ENCODE peak calls at places on chromosomes 13 and 19, in four cellular contexts. G is heart right ventricle; E is activated CD4-positive, alpha-beta T cell treated with anti-CD3 and anti-CD28 coated beads, Interleukin-2, amount 10 ng/mL, durations not matched to agents 24 days and 14 days; T is activated B cell treated with CpG ODN at 0.5 μM for 24 hours. O is an unnamed sample.

GRCh38 chr13:62375653-62376052 is 960.0 kb upstream of the PCDH20 start:
- DNase-seq in G (no peak), E (no peak), T (no peak), O (no peak)

GRCh38 chr19:13744179-13744578 is 20.1 kb upstream of the MRI1 start:
- DNase-seq in G (no peak), E (no peak), T (no peak), O (peak)

GRCh38 chr13:43364210-43365041 is 341.0 kb downstream of the DNAJC15 start:
- DNase-seq in G (no peak), E (no peak), T (no peak), O (no peak)

GRCh38 chr19:49877879-49878743 is 609 bp downstream of the TBC1D17 start:
- DNase-seq in G (peak), E (peak), T (no peak), O (peak)

GRCh38 chr19:1269478-1270167 is 491 bp downstream of the CIRBP start:
- DNase-seq in G (peak), E (peak), T (peak), O (peak)

GRCh38 chr13:30355405-30355741 is 48.0 kb upstream of the KATNAL1 start:
- DNase-seq in G (peak), E (no peak), T (peak), O (no peak)

GRCh38 chr13:75425216-75426009 is 56.6 kb downstream of the TBC1D4 start:
- DNase-seq in G (no peak), E (no peak), T (no peak), O (peak)

GRCh38 chr19:38013913-38014575 is 107.0 kb downstream of the SIPA1L3 start:
- DNase-seq in G (no peak), E (no peak), T (no peak), O (no peak)

GRCh38 chr13:35789335-35790166 is 313.1 kb upstream of the MAB21L1 start:
- DNase-seq in G (no peak), E (no peak), T (no peak), O (peak)

GRCh38 chr13:74465279-74465678 is 331.1 kb upstream of the KLF12 start:
- DNase-seq in G (no peak), E (no peak), T (no peak), O (no peak)

GRCh38 chr13:23695711-23696512 is 125.7 kb downstream of the TNFRSF19 start:
- DNase-seq in G (peak), E (peak), T (peak), O (no peak)

GRCh38 chr13:70841240-70842061 is 733.2 kb upstream of the KLHL1 start:
- DNase-seq in G (no peak), E (no peak), T (no peak), O (no peak)

GRCh38 chr13:90951663-90952062 is 395.8 kb upstream of the MIR17HG start:
- DNase-seq in G (no peak), E (no peak), T (no peak), O (no peak)

GRCh38 chr13:111341886-111342285 is 21.4 kb downstream of the TEX29 start:
- DNase-seq in G (no peak), E (no peak), T (no peak), O (no peak)

GRCh38 chr13:112103971-112104872 is 37.3 kb downstream of the SOX1 start:
- DNase-seq in G (no peak), E (no peak), T (no peak), O (no peak)

GRCh38 chr19:41575998-41576397 is at the start of gene CEACAM21:
- DNase-seq in G (peak), E (peak), T (peak), O (peak)

GRCh38 chr13:51122868-51123267 is 11.8 kb upstream of the C13orf42 start:
- DNase-seq in G (no peak), E (no peak), T (no peak), O (no peak)

GRCh38 chr13:98688373-98688772 is 64.1 kb downstream of the SLC15A1 start:
- DNase-seq in G (no peak), E (no peak), T (no peak), O (no peak)

GRCh38 chr19:30788105-30788765 is 416.1 kb downstream of the ZNF536 start:
- DNase-seq in G (no peak), E (peak), T (no peak), O (no peak)

GRCh38 chr13:41550239-41550638 is 92.9 kb downstream of the RGCC start:
- DNase-seq in G (no peak), E (no peak), T (no peak), O (no peak)

GRCh38 chr13:100941811-100942361 is 267.3 kb upstream of the TMTC4 start:
- DNase-seq in G (no peak), E (no peak), T (no peak), O (no peak)

GRCh38 chr19:33156354-33156753 is 24.4 kb downstream of the WDR88 start:
- DNase-seq in G (no peak), E (no peak), T (no peak), O (peak)

GRCh38 chr19:5941673-5942072 is 27.6 kb downstream of the CAPS start:
- DNase-seq in G (no peak), E (no peak), T (no peak), O (no peak)

GRCh38 chr13:76038920-76039716 is 403.0 kb downstream of the LMO7 start:
- DNase-seq in G (no peak), E (no peak), T (no peak), O (no peak)

GRCh38 chr19:42441047-42441440 is 1.7 kb downstream of the CXCL17 start:
- DNase-seq in G (no peak), E (peak), T (no peak), O (peak)

GRCh38 chr19:41541990-41542584 is 33.9 kb upstream of the CEACAM21 start:
- DNase-seq in G (peak), E (peak), T (peak), O (peak)

GRCh38 chr19:3270908-3271307 is 46.4 kb downstream of the CELF5 start:
- DNase-seq in G (no peak), E (peak), T (no peak), O (peak)

GRCh38 chr19:29529646-29530548 is 4.1 kb downstream of the VSTM2B start:
- DNase-seq in G (no peak), E (no peak), T (no peak), O (no peak)

GRCh38 chr19:33438987-33439781 is 65.7 kb downstream of the CEBPG start:
- DNase-seq in G (no peak), E (no peak), T (no peak), O (no peak)

GRCh38 chr13:33033361-33033812 is 17.2 kb downstream of the KL start:
- DNase-seq in G (no peak), E (peak), T (no peak), O (peak)

GRCh38 chr13:92952161-92952560 is 274.4 kb upstream of the GPC6 start:
- DNase-seq in G (no peak), E (no peak), T (no peak), O (no peak)

GRCh38 chr13:95246292-95247082 is 54.8 kb downstream of the ABCC4 start:
- DNase-seq in G (no peak), E (no peak), T (no peak), O (no peak)